ENCODE peak calls at places on chromosomes 4 and X, in eight cellular contexts. One of them, this sample, is unnamed.

GRCh38 chr4:139988863-139989765 is 164.9 kb downstream of the MAML3 start:
- DNase-seq in ovary: peak; percentile 43
- DNase-seq in HCT116: peak; percentile 82
- DNase-seq in H9: peak; percentile 36
- DNase-seq in IMR-90: peak; percentile 97
- DNase-seq in suprapubic skin: no peak
- DNase-seq in BE2C: peak; percentile 34
- DNase-seq in bronchial epithelial cell: peak; percentile 97
- DNase-seq in this sample: no peak

GRCh38 chr4:7156273-7157139 is 35.8 kb upstream of the SORCS2 start:
- DNase-seq in ovary: peak; percentile 71
- DNase-seq in HCT116: no peak
- DNase-seq in H9: peak; percentile 79
- DNase-seq in IMR-90: peak; percentile 25
- DNase-seq in suprapubic skin: peak; percentile 79
- DNase-seq in BE2C: peak; percentile 49
- DNase-seq in bronchial epithelial cell: no peak
- DNase-seq in this sample: peak; percentile 1

GRCh38 chr4:6732441-6733357 is 16.7 kb downstream of the BLOC1S4 start:
- DNase-seq in ovary: no peak
- DNase-seq in HCT116: peak; percentile 39
- DNase-seq in H9: no peak
- DNase-seq in IMR-90: peak; percentile 94
- DNase-seq in suprapubic skin: peak; percentile 88
- DNase-seq in BE2C: no peak
- DNase-seq in bronchial epithelial cell: peak; percentile 82
- DNase-seq in this sample: peak; percentile 71

GRCh38 chr4:1594871-1595788 is 89.0 kb downstream of the FAM53A start:
- DNase-seq in ovary: peak; percentile 14
- DNase-seq in HCT116: no peak
- DNase-seq in H9: no peak
- DNase-seq in IMR-90: no peak
- DNase-seq in suprapubic skin: no peak
- DNase-seq in BE2C: peak; percentile 15
- DNase-seq in bronchial epithelial cell: no peak
- DNase-seq in this sample: peak; percentile 50

GRCh38 chr4:156931267-156931666 is 40.3 kb downstream of the PDGFC start:
- DNase-seq in ovary: no peak
- DNase-seq in HCT116: peak; percentile 95
- DNase-seq in H9: no peak
- DNase-seq in IMR-90: peak; percentile 86
- DNase-seq in suprapubic skin: no peak
- DNase-seq in BE2C: no peak
- DNase-seq in bronchial epithelial cell: peak; percentile 94
- DNase-seq in this sample: no peak

GRCh38 chrX:119895843-119896326 is at the start of gene AKAP14:
- DNase-seq in ovary: no peak
- DNase-seq in HCT116: no peak
- DNase-seq in H9: peak; percentile 46
- DNase-seq in IMR-90: peak; percentile 10
- DNase-seq in suprapubic skin: no peak
- DNase-seq in BE2C: no peak
- DNase-seq in bronchial epithelial cell: no peak
- DNase-seq in this sample: no peak

GRCh38 chrX:39627257-39627656 is 470.5 kb downstream of the BCOR start:
- DNase-seq in ovary: no peak
- DNase-seq in HCT116: no peak
- DNase-seq in H9: no peak
- DNase-seq in IMR-90: no peak
- DNase-seq in suprapubic skin: no peak
- DNase-seq in BE2C: peak; percentile 71
- DNase-seq in bronchial epithelial cell: no peak
- DNase-seq in this sample: no peak

GRCh38 chr4:8694226-8694625 is 101.7 kb downstream of the CPZ start:
- DNase-seq in ovary: no peak
- DNase-seq in HCT116: no peak
- DNase-seq in H9: no peak
- DNase-seq in IMR-90: no peak
- DNase-seq in suprapubic skin: peak; percentile 57
- DNase-seq in BE2C: no peak
- DNase-seq in bronchial epithelial cell: no peak
- DNase-seq in this sample: no peak

GRCh38 chr4:175419120-175419774 is 392.8 kb downstream of the GPM6A start:
- DNase-seq in ovary: no peak
- DNase-seq in HCT116: peak; percentile 53
- DNase-seq in H9: no peak
- DNase-seq in IMR-90: peak; percentile 96
- DNase-seq in suprapubic skin: no peak
- DNase-seq in BE2C: no peak
- DNase-seq in bronchial epithelial cell: peak; percentile 88
- DNase-seq in this sample: no peak

GRCh38 chrX:47690175-47690574 is 31.2 kb upstream of the UXT start:
- DNase-seq in ovary: no peak
- DNase-seq in HCT116: peak; percentile 12
- DNase-seq in H9: no peak
- DNase-seq in IMR-90: no peak
- DNase-seq in suprapubic skin: no peak
- DNase-seq in BE2C: no peak
- DNase-seq in bronchial epithelial cell: no peak
- DNase-seq in this sample: no peak

GRCh38 chrX:41858161-41858775 is 65.1 kb downstream of the CASK start:
- DNase-seq in ovary: no peak
- DNase-seq in HCT116: no peak
- DNase-seq in H9: peak; percentile 79
- DNase-seq in IMR-90: no peak
- DNase-seq in suprapubic skin: no peak
- DNase-seq in BE2C: no peak
- DNase-seq in bronchial epithelial cell: no peak
- DNase-seq in this sample: no peak

GRCh38 chr4:129358571-129358970 is 262.6 kb downstream of the C4orf33 start:
- DNase-seq in ovary: no peak
- DNase-seq in HCT116: peak; percentile 26
- DNase-seq in H9: no peak
- DNase-seq in IMR-90: peak; percentile 40
- DNase-seq in suprapubic skin: no peak
- DNase-seq in BE2C: no peak
- DNase-seq in bronchial epithelial cell: peak; percentile 75
- DNase-seq in this sample: no peak

GRCh38 chr4:158169516-158169915 is 3.3 kb downstream of the GASK1B start:
- DNase-seq in ovary: no peak
- DNase-seq in HCT116: no peak
- DNase-seq in H9: no peak
- DNase-seq in IMR-90: no peak
- DNase-seq in suprapubic skin: no peak
- DNase-seq in BE2C: no peak
- DNase-seq in bronchial epithelial cell: no peak
- DNase-seq in this sample: no peak

GRCh38 chr4:107755841-107756356 is 35.9 kb upstream of the PAPSS1 start:
- DNase-seq in ovary: no peak
- DNase-seq in HCT116: no peak
- DNase-seq in H9: peak; percentile 33
- DNase-seq in IMR-90: peak; percentile 10
- DNase-seq in suprapubic skin: no peak
- DNase-seq in BE2C: no peak
- DNase-seq in bronchial epithelial cell: no peak
- DNase-seq in this sample: no peak

GRCh38 chrX:74925210-74926088 is at the start of gene NEXMIF:
- DNase-seq in ovary: peak; percentile 20
- DNase-seq in HCT116: no peak
- DNase-seq in H9: peak; percentile 49
- DNase-seq in IMR-90: no peak
- DNase-seq in suprapubic skin: no peak
- DNase-seq in BE2C: no peak
- DNase-seq in bronchial epithelial cell: peak; percentile 1
- DNase-seq in this sample: no peak
- TF ChIP-seq CTCF in ovary: no peak
- TF ChIP-seq CTCF in HCT116: no peak
- TF ChIP-seq CTCF in H9: peak; percentile 41
- TF ChIP-seq CTCF in IMR-90: no peak
- TF ChIP-seq CTCF in suprapubic skin: peak; percentile 26
- TF ChIP-seq CTCF in BE2C: peak; percentile 10
- TF ChIP-seq CTCF in bronchial epithelial cell: peak; percentile 25
- TF ChIP-seq CTCF in this sample: no peak

GRCh38 chrX:26788402-26788998 is 572.5 kb downstream of the MAGEB5 start:
- DNase-seq in ovary: no peak
- DNase-seq in HCT116: no peak
- DNase-seq in H9: no peak
- DNase-seq in IMR-90: no peak
- DNase-seq in suprapubic skin: no peak
- DNase-seq in BE2C: no peak
- DNase-seq in bronchial epithelial cell: peak; percentile 0
- DNase-seq in this sample: no peak

GRCh38 chrX:26778320-26778888 is 562.4 kb downstream of the MAGEB5 start:
- DNase-seq in ovary: no peak
- DNase-seq in HCT116: peak; percentile 4
- DNase-seq in H9: no peak
- DNase-seq in IMR-90: no peak
- DNase-seq in suprapubic skin: no peak
- DNase-seq in BE2C: no peak
- DNase-seq in bronchial epithelial cell: no peak
- DNase-seq in this sample: no peak

DNA sequence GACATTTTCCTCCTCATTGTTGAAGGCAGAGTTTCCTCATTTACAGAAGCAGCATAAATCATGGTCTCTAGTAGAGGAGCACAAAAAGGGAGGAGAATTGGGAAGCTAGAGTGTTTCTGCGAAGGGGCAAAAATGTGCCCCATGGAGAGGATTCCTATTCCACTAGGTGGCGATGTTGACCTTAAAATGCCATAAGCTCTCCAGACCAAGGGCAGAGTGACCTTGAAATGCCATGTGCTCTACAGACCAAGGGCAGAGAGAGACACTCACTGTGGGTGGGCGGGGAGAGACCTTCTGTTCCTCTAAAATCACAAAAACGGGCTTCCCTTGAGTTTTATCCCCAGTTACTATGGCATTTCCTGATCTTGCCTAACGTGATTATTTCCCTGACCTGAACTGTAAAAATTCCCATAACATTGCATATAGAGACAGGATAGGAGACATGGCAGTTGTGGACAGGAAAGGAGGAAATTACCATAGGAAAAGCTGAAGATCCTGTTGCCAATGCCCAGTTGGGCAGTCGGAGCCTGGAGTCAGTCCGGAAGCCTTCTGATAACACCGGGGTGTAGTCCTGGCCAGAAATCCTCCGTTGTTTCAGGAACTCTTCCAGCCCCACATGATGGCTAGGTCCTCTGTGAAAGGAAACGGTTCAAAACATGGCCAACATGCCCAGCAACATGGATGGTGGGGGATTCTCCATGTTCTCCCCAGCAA is 567.7 kb downstream of the MAGEB5 start:
- DNase-seq in ovary: no peak
- DNase-seq in HCT116: peak; percentile 29
- DNase-seq in H9: peak; percentile 42
- DNase-seq in IMR-90: peak; percentile 11
- DNase-seq in suprapubic skin: no peak
- DNase-seq in BE2C: peak; percentile 19
- DNase-seq in bronchial epithelial cell: peak; percentile 0
- DNase-seq in this sample: no peak
- TF ChIP-seq CTCF in ovary: no peak
- TF ChIP-seq CTCF in HCT116: peak; percentile 36
- TF ChIP-seq CTCF in H9: peak; percentile 72
- TF ChIP-seq CTCF in IMR-90: peak; percentile 37
- TF ChIP-seq CTCF in suprapubic skin: no peak
- TF ChIP-seq CTCF in BE2C: peak; percentile 46
- TF ChIP-seq CTCF in bronchial epithelial cell: peak; percentile 21
- TF ChIP-seq CTCF in this sample: no peak

DNA sequence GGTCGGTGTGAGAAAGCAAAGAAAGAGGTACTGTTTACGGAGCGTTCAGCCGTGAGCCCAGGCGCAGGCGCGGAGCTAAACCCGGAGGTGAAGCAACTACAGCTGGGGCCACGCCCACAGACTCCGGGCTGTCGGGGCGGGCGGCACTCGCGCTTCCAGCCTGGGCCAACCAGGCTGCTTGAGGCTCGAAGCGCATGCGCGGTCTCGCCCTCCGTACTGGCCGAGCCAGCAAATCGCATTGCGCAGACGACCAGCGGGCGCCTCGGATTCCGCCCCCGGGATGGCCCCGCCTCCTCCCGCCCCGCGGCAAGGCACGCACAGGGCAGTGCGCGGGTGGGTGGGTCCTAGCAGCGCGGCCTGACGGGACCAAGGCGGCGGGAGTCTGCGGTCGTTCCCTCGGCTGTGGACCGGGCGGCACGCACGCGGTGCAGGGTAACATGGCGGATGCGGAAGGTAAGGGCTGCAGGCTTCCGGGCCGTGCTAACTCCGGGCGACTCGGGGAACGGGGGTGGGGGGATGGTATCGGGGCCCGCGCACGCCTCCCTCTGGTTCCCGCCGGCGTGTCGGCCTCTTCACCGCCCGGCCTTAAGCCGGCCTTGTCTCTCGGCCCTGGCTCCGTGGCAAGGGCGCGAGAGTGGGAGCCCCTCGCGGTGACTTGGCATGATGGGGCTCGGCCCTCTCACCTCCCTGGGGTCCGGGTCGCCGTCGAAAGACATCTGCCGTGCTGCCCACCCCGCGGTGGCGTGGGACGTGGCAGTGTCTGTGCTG is at the start of gene DKC1:
- DNase-seq in ovary: peak; percentile 96
- DNase-seq in HCT116: peak; percentile 87
- DNase-seq in H9: peak; percentile 96
- DNase-seq in IMR-90: peak; percentile 94
- DNase-seq in suprapubic skin: peak; percentile 95
- DNase-seq in BE2C: peak; percentile 97
- DNase-seq in bronchial epithelial cell: peak; percentile 87
- DNase-seq in this sample: peak; percentile 97
- TF ChIP-seq CTCF in ovary: no peak
- TF ChIP-seq CTCF in HCT116: no peak
- TF ChIP-seq CTCF in H9: peak; percentile 21
- TF ChIP-seq CTCF in IMR-90: peak; percentile 7
- TF ChIP-seq CTCF in suprapubic skin: no peak
- TF ChIP-seq CTCF in BE2C: no peak
- TF ChIP-seq CTCF in bronchial epithelial cell: peak; percentile 9
- TF ChIP-seq CTCF in this sample: no peak

DNA sequence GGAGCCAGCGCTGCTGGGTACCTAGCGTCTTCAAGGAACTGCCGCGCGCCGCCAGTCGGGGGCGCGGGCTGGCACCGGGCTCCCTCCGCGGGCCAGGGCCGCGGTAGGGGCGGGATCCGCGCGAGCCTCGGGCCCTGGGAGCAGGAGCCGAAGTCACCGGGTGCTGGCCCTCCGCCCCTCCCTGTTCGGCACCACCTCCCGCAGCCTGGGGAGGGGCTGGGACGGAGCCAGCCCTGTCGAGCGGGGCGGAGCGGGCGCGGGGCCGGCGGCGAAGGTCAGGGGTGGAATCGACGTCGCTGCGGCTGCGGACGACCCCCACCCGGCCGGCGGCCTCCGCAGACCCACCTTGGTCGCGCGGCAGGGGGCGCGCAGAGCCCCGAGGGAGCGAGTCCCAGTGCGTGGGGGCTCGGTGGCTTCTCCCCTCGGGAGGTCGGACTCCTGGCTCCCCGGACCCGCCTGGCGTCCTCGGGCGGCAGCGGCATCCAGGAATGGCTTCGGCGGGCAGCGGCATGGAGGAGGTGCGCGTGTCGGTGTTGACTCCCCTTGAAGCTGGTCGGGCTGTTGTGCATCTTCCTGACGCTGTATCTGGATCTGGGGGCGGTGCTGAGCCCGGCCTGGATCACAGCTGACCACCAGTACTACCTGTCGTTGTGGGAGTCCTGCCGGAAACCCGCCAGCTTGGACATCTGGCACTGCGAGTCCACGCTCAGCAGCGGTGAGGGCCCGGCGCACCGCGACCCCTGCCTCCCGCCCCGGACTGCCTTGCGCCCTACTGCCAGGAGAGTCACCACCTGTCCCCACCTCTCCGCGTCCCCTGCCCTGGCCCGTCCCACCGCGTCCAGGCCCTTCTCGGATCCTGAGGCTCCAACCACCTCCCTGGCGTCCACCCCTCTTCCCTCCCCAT is 50.5 kb upstream of the FAM47C start:
- DNase-seq in ovary: no peak
- DNase-seq in HCT116: no peak
- DNase-seq in H9: peak; percentile 79
- DNase-seq in IMR-90: no peak
- DNase-seq in suprapubic skin: no peak
- DNase-seq in BE2C: peak; percentile 35
- DNase-seq in bronchial epithelial cell: no peak
- DNase-seq in this sample: peak; percentile 37
- TF ChIP-seq CTCF in ovary: no peak
- TF ChIP-seq CTCF in HCT116: no peak
- TF ChIP-seq CTCF in H9: peak; percentile 46
- TF ChIP-seq CTCF in IMR-90: no peak
- TF ChIP-seq CTCF in suprapubic skin: no peak
- TF ChIP-seq CTCF in BE2C: peak; percentile 18
- TF ChIP-seq CTCF in bronchial epithelial cell: peak; percentile 18
- TF ChIP-seq CTCF in this sample: no peak